ENCODE peak calls at places on chromosomes 13 and 19, in ten cellular contexts. A is epithelial cell of esophagus, O is glutamatergic neuron, T is lower leg skin, S is K562, R is left ventricle myocardium inferior, V is NB4, X is uterus, Q is hepatocyte, E is cardiac muscle cell. U is an unnamed sample.

GRCh38 chr13:98930014-98930625 is 47.7 kb downstream of the DOCK9 start:
- DNase-seq in A (no peak), O (no peak), T (no peak), S (no peak), R (no peak), V (no peak), X (no peak), Q (peak; percentile 29), E (no peak), U (peak; percentile 40)

GRCh38 chr19:2476451-2477140 is 669 bp downstream of the GADD45B start:
- DNase-seq in A (peak; percentile 44), O (no peak), T (no peak), S (peak; percentile 41), R (peak; percentile 49), V (peak; percentile 81), X (peak; percentile 50), Q (peak; percentile 60), E (peak; percentile 51), U (no peak)

GRCh38 chr13:37207646-37208045 is 102.2 kb upstream of the CSNK1A1L start:
- DNase-seq in A (no peak), O (no peak), T (no peak), S (no peak), R (no peak), V (no peak), X (no peak), Q (no peak), E (no peak), U (no peak)

GRCh38 chr13:91567485-91568207 is 169.2 kb downstream of the GPC5 start:
- DNase-seq in A (no peak), O (no peak), T (no peak), S (no peak), R (no peak), V (no peak), X (no peak), Q (no peak), E (no peak), U (no peak)

GRCh38 chr13:67091603-67092002 is 138.5 kb downstream of the PCDH9 start:
- DNase-seq in A (no peak), O (no peak), T (no peak), S (no peak), R (no peak), V (no peak), X (no peak), Q (no peak), E (no peak), U (no peak)

GRCh38 chr19:45558399-45558878 is 26.2 kb downstream of the OPA3 start:
- DNase-seq in A (peak; percentile 82), O (peak; percentile 65), T (no peak), S (peak; percentile 86), R (no peak), V (peak; percentile 75), X (no peak), Q (peak; percentile 78), E (peak; percentile 75), U (peak; percentile 74)

GRCh38 chr19:610801-611505 is 21.3 kb downstream of the HCN2 start:
- DNase-seq in A (no peak), O (peak; percentile 83), T (no peak), S (peak; percentile 85), R (peak; percentile 69), V (peak; percentile 93), X (no peak), Q (no peak), E (no peak), U (no peak)

GRCh38 chr19:44757735-44758505 is 9.4 kb downstream of the BCL3 start:
- DNase-seq in A (no peak), O (peak; percentile 84), T (no peak), S (no peak), R (peak; percentile 88), V (no peak), X (peak; percentile 67), Q (peak; percentile 67), E (peak; percentile 90), U (peak; percentile 64)

GRCh38 chr19:4474504-4475136 is 2.5 kb downstream of the HDGFL2 start:
- DNase-seq in A (peak; percentile 72), O (peak; percentile 80), T (no peak), S (peak; percentile 38), R (no peak), V (no peak), X (no peak), Q (peak; percentile 81), E (peak; percentile 88), U (peak; percentile 66)

GRCh38 chr13:94308808-94309207 is 170.7 kb downstream of the DCT start:
- DNase-seq in A (no peak), O (no peak), T (no peak), S (no peak), R (no peak), V (no peak), X (no peak), Q (no peak), E (no peak), U (no peak)

GRCh38 chr19:17329061-17329767 is 5.4 kb downstream of the ANO8 start:
- DNase-seq in A (no peak), O (no peak), T (no peak), S (no peak), R (no peak), V (no peak), X (no peak), Q (peak; percentile 11), E (no peak), U (no peak)

GRCh38 chr19:17326595-17326966 is 8.1 kb downstream of the ANO8 start:
- DNase-seq in A (peak; percentile 67), O (no peak), T (no peak), S (no peak), R (no peak), V (no peak), X (no peak), Q (no peak), E (no peak), U (no peak)

GRCh38 chr19:17328517-17329060 is 6.1 kb downstream of the ANO8 start:
- DNase-seq in A (no peak), O (peak; percentile 39), T (no peak), S (no peak), R (no peak), V (no peak), X (no peak), Q (peak; percentile 39), E (no peak), U (no peak)

GRCh38 chr19:17327068-17327653 is 7.5 kb downstream of the ANO8 start:
- DNase-seq in A (no peak), O (no peak), T (no peak), S (no peak), R (no peak), V (no peak), X (no peak), Q (no peak), E (no peak), U (no peak)

GRCh38 chr19:17327654-17328516 is 6.8 kb downstream of the ANO8 start:
- DNase-seq in A (peak; percentile 91), O (peak; percentile 87), T (no peak), S (peak; percentile 86), R (no peak), V (peak; percentile 38), X (peak; percentile 61), Q (peak; percentile 89), E (peak; percentile 89), U (peak; percentile 84)
- TF ChIP-seq CTCF in A (peak; percentile 71), O (peak; percentile 61), T (no peak), S (peak; percentile 31), R (no peak), V (no peak), X (peak; percentile 33), Q (peak; percentile 47), E (peak; percentile 64), U (no peak)

DNA sequence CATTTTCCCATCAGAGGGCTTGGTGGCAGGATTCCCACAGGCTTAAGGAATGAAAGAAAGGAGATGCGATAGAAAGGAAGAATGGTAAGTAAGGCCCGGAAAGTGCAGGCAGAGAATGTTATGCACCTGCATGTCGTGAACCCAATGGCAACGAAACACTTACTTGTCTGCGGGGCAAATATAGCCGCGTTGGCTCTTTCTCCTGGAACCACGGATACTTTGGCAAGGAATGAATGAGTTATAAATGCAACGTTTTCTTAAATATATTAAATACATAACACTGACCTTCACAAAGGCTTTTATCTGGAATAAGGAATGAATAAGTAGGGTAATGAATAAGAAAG is 192.1 kb downstream of the KATNAL1 start:
- DNase-seq in A (no peak), O (no peak), T (no peak), S (no peak), R (no peak), V (no peak), X (no peak), Q (no peak), E (no peak), U (no peak)
- TF ChIP-seq CTCF in A (no peak), O (no peak), T (no peak), S (no peak), R (peak; percentile 47), V (no peak), X (no peak), Q (no peak), E (no peak), U (peak; percentile 57)

DNA sequence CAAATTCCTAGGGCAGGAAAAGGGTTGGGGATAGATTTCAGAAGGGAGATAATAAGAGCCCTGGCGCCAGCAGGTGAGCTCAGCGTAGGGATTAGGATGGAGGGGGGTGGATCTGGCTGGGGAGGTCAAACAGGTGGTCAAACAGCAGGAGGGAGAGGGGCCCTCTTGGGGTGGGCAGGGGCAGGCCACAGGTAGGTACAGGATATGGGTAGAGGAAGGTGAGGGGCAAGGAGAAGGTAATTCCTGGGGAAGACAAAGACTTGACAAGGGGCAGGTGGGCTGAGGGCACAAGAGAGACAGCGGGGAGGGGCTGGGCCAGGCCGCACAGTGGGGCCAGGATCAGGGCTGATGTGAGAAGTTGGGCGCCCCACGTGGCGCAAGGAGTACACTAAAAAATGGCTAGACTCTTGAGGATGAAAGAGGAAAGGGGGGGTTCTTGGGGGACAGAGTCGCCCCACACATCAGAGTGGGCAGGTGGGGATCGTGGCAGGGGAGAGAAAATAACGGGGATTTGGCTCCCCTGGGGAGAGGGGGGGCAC is 713 bp downstream of the KRI1 start:
- DNase-seq in A (peak; percentile 41), O (peak; percentile 61), T (no peak), S (peak; percentile 79), R (no peak), V (peak; percentile 92), X (no peak), Q (peak; percentile 67), E (peak; percentile 50), U (peak; percentile 34)
- TF ChIP-seq CTCF in A (peak; percentile 40), O (no peak), T (no peak), S (peak; percentile 52), R (no peak), V (peak; percentile 67), X (peak; percentile 43), Q (peak; percentile 30), E (peak; percentile 45), U (no peak)

DNA sequence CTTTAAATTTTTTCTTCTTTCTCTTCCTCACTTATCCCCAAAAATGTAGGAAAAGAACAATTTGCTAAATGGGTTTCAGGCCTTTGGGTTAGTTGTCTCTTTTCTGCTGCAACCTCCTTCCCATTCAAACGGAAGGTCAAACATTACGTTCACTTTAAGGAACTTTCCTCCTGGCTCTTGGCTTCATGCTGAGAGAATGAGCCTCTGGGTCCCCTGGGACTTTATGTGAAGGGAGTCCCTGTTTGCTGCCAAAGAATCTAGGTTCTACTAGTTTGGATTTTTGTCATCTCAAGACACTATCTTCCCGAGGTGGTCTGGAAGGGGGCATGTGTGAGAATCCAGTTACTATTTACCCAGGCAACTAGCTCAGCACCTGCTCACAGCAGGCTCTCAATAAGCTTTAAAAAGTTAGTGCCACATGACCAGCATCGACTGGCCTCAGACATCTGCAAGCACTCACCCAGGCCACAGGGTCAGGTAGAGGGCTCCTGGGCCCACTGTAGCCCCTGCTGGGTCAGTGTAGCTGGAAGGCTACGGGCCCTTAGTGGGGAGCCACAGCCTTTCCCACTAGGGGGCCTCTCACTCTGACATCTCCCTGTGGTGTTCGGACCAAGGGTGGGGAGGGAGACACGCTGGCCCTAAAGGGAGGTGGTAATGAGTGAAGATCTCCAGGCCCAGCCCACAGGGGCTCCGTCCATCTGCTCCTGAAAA is 40.5 kb downstream of the FAM124A start:
- DNase-seq in A (no peak), O (no peak), T (no peak), S (peak; percentile 42), R (no peak), V (peak; percentile 44), X (no peak), Q (no peak), E (peak; percentile 20), U (no peak)
- TF ChIP-seq CTCF in A (peak; percentile 7), O (peak; percentile 9), T (no peak), S (peak; percentile 43), R (peak; percentile 31), V (peak; percentile 41), X (no peak), Q (no peak), E (peak; percentile 14), U (no peak)